ENCODE peak calls at places on chromosomes 2 and 18, in ten cellular contexts. One of them, this sample, is unnamed.

GRCh38 chr2:54558976-54559410 is 102.9 kb downstream of the SPTBN1 start:
- DNase-seq in AG04449: no peak
- DNase-seq in fibroblast of villous mesenchyme: no peak
- DNase-seq in fibroblast of the aortic adventitia: no peak
- DNase-seq in breast epithelium: no peak
- DNase-seq in right atrium auricular region: no peak
- DNase-seq in GM12878: no peak
- DNase-seq in fibroblast of mammary gland: no peak
- DNase-seq in stomach: no peak
- DNase-seq in hepatocyte: no peak
- DNase-seq in this sample: peak; percentile 48

GRCh38 chr2:216873573-216873972 is 13.7 kb upstream of the TNP1 start:
- DNase-seq in fibroblast of mammary gland: no peak
- DNase-seq in stomach: no peak
- DNase-seq in right atrium auricular region: no peak
- DNase-seq in hepatocyte: no peak
- DNase-seq in GM12878: no peak
- DNase-seq in fibroblast of the aortic adventitia: no peak
- DNase-seq in breast epithelium: no peak
- DNase-seq in fibroblast of villous mesenchyme: no peak
- DNase-seq in AG04449: no peak
- DNase-seq in this sample: no peak

GRCh38 chr18:48079885-48080284 is 149.4 kb upstream of the SMAD2 start:
- DNase-seq in hepatocyte: no peak
- DNase-seq in fibroblast of the aortic adventitia: no peak
- DNase-seq in AG04449: no peak
- DNase-seq in GM12878: no peak
- DNase-seq in fibroblast of mammary gland: no peak
- DNase-seq in stomach: no peak
- DNase-seq in breast epithelium: no peak
- DNase-seq in fibroblast of villous mesenchyme: no peak
- DNase-seq in right atrium auricular region: no peak
- DNase-seq in this sample: no peak

GRCh38 chr2:71578665-71579371 is 125.5 kb downstream of the DYSF start:
- DNase-seq in hepatocyte: no peak
- DNase-seq in fibroblast of mammary gland: peak; percentile 40
- DNase-seq in AG04449: no peak
- DNase-seq in fibroblast of the aortic adventitia: peak; percentile 44
- DNase-seq in right atrium auricular region: peak; percentile 91
- DNase-seq in stomach: no peak
- DNase-seq in breast epithelium: peak; percentile 77
- DNase-seq in fibroblast of villous mesenchyme: peak; percentile 30
- DNase-seq in GM12878: no peak
- DNase-seq in this sample: no peak

GRCh38 chr2:144453039-144453336 is 66.9 kb downstream of the ZEB2 start:
- DNase-seq in fibroblast of mammary gland: no peak
- DNase-seq in GM12878: no peak
- DNase-seq in fibroblast of the aortic adventitia: peak; percentile 69
- DNase-seq in hepatocyte: no peak
- DNase-seq in fibroblast of villous mesenchyme: peak; percentile 80
- DNase-seq in stomach: no peak
- DNase-seq in AG04449: no peak
- DNase-seq in right atrium auricular region: no peak
- DNase-seq in breast epithelium: no peak
- DNase-seq in this sample: no peak

GRCh38 chr18:66235206-66235605 is 368.7 kb downstream of the CDH19 start:
- DNase-seq in fibroblast of the aortic adventitia: no peak
- DNase-seq in GM12878: no peak
- DNase-seq in right atrium auricular region: no peak
- DNase-seq in breast epithelium: no peak
- DNase-seq in AG04449: no peak
- DNase-seq in stomach: no peak
- DNase-seq in fibroblast of mammary gland: no peak
- DNase-seq in fibroblast of villous mesenchyme: no peak
- DNase-seq in hepatocyte: no peak
- DNase-seq in this sample: no peak

GRCh38 chr2:233807966-233808892 is 30.1 kb downstream of the MROH2A start:
- DNase-seq in breast epithelium: no peak
- DNase-seq in GM12878: no peak
- DNase-seq in fibroblast of villous mesenchyme: no peak
- DNase-seq in hepatocyte: no peak
- DNase-seq in AG04449: no peak
- DNase-seq in fibroblast of the aortic adventitia: no peak
- DNase-seq in fibroblast of mammary gland: no peak
- DNase-seq in right atrium auricular region: peak; percentile 40
- DNase-seq in stomach: peak; percentile 15
- DNase-seq in this sample: no peak

GRCh38 chr2:113894156-113894743 is 4.4 kb downstream of the ACTR3 start:
- DNase-seq in GM12878: no peak
- DNase-seq in right atrium auricular region: no peak
- DNase-seq in stomach: no peak
- DNase-seq in hepatocyte: peak; percentile 41
- DNase-seq in fibroblast of mammary gland: peak; percentile 96
- DNase-seq in fibroblast of villous mesenchyme: peak; percentile 74
- DNase-seq in AG04449: peak; percentile 47
- DNase-seq in breast epithelium: no peak
- DNase-seq in fibroblast of the aortic adventitia: peak; percentile 94
- DNase-seq in this sample: no peak

GRCh38 chr2:118668431-118669424 is 178.7 kb downstream of the EN1 start:
- DNase-seq in fibroblast of the aortic adventitia: peak; percentile 99
- DNase-seq in right atrium auricular region: no peak
- DNase-seq in AG04449: peak; percentile 97
- DNase-seq in breast epithelium: no peak
- DNase-seq in GM12878: no peak
- DNase-seq in stomach: no peak
- DNase-seq in fibroblast of mammary gland: peak; percentile 99
- DNase-seq in hepatocyte: peak; percentile 21
- DNase-seq in fibroblast of villous mesenchyme: peak; percentile 73
- DNase-seq in this sample: no peak

GRCh38 chr18:35581555-35582309 is at the start of gene GALNT1:
- DNase-seq in AG04449: no peak
- DNase-seq in fibroblast of villous mesenchyme: peak; percentile 12
- DNase-seq in GM12878: no peak
- DNase-seq in stomach: no peak
- DNase-seq in fibroblast of mammary gland: no peak
- DNase-seq in right atrium auricular region: no peak
- DNase-seq in fibroblast of the aortic adventitia: no peak
- DNase-seq in hepatocyte: peak; percentile 49
- DNase-seq in breast epithelium: no peak
- DNase-seq in this sample: peak; percentile 38

GRCh38 chr2:232988444-232988843 is 24.6 kb downstream of the NGEF start:
- DNase-seq in AG04449: peak; percentile 78
- DNase-seq in GM12878: no peak
- DNase-seq in hepatocyte: peak; percentile 74
- DNase-seq in right atrium auricular region: no peak
- DNase-seq in stomach: peak; percentile 68
- DNase-seq in fibroblast of villous mesenchyme: peak; percentile 74
- DNase-seq in fibroblast of the aortic adventitia: peak; percentile 99
- DNase-seq in fibroblast of mammary gland: peak; percentile 98
- DNase-seq in breast epithelium: peak; percentile 60
- DNase-seq in this sample: no peak

GRCh38 chr2:220499281-220499680 is 871.9 kb downstream of the SLC4A3 start:
- DNase-seq in right atrium auricular region: peak; percentile 62
- DNase-seq in breast epithelium: no peak
- DNase-seq in stomach: no peak
- DNase-seq in AG04449: no peak
- DNase-seq in fibroblast of mammary gland: peak; percentile 77
- DNase-seq in hepatocyte: peak; percentile 68
- DNase-seq in fibroblast of the aortic adventitia: peak; percentile 73
- DNase-seq in fibroblast of villous mesenchyme: peak; percentile 49
- DNase-seq in GM12878: no peak
- DNase-seq in this sample: no peak

GRCh38 chr2:155633887-155634570 is 698.5 kb downstream of the NR4A2 start:
- DNase-seq in fibroblast of villous mesenchyme: no peak
- DNase-seq in AG04449: no peak
- DNase-seq in right atrium auricular region: no peak
- DNase-seq in hepatocyte: no peak
- DNase-seq in breast epithelium: no peak
- DNase-seq in GM12878: peak; percentile 40
- DNase-seq in fibroblast of the aortic adventitia: no peak
- DNase-seq in fibroblast of mammary gland: no peak
- DNase-seq in stomach: no peak
- DNase-seq in this sample: peak; percentile 61

GRCh38 chr2:40658917-40659316 is 207.0 kb upstream of the SLC8A1 start:
- DNase-seq in right atrium auricular region: no peak
- DNase-seq in fibroblast of the aortic adventitia: peak; percentile 30
- DNase-seq in stomach: no peak
- DNase-seq in hepatocyte: peak; percentile 48
- DNase-seq in AG04449: no peak
- DNase-seq in GM12878: no peak
- DNase-seq in breast epithelium: no peak
- DNase-seq in fibroblast of villous mesenchyme: peak; percentile 8
- DNase-seq in fibroblast of mammary gland: peak; percentile 38
- DNase-seq in this sample: no peak

GRCh38 chr2:234291765-234292204 is 205.1 kb downstream of the ARL4C start:
- DNase-seq in breast epithelium: no peak
- DNase-seq in AG04449: peak; percentile 60
- DNase-seq in GM12878: no peak
- DNase-seq in stomach: no peak
- DNase-seq in right atrium auricular region: peak; percentile 64
- DNase-seq in hepatocyte: peak; percentile 52
- DNase-seq in fibroblast of villous mesenchyme: peak; percentile 66
- DNase-seq in fibroblast of mammary gland: peak; percentile 78
- DNase-seq in fibroblast of the aortic adventitia: peak; percentile 85
- DNase-seq in this sample: peak; percentile 71

GRCh38 chr2:67054725-67055124 is 342.4 kb upstream of the ETAA1 start:
- DNase-seq in GM12878: no peak
- DNase-seq in AG04449: no peak
- DNase-seq in right atrium auricular region: no peak
- DNase-seq in fibroblast of the aortic adventitia: no peak
- DNase-seq in hepatocyte: no peak
- DNase-seq in stomach: no peak
- DNase-seq in breast epithelium: no peak
- DNase-seq in fibroblast of villous mesenchyme: no peak
- DNase-seq in fibroblast of mammary gland: no peak
- DNase-seq in this sample: no peak

GRCh38 chr2:24943427-24943826 is 23.4 kb upstream of the ADCY3 start:
- DNase-seq in stomach: no peak
- DNase-seq in hepatocyte: no peak
- DNase-seq in fibroblast of mammary gland: no peak
- DNase-seq in fibroblast of the aortic adventitia: no peak
- DNase-seq in fibroblast of villous mesenchyme: no peak
- DNase-seq in GM12878: no peak
- DNase-seq in AG04449: no peak
- DNase-seq in right atrium auricular region: no peak
- DNase-seq in breast epithelium: no peak
- DNase-seq in this sample: no peak

GRCh38 chr18:70384181-70384790 is 95.4 kb downstream of the SOCS6 start:
- DNase-seq in right atrium auricular region: no peak
- DNase-seq in stomach: no peak
- DNase-seq in fibroblast of the aortic adventitia: peak; percentile 63
- DNase-seq in breast epithelium: peak; percentile 60
- DNase-seq in hepatocyte: peak; percentile 46
- DNase-seq in AG04449: peak; percentile 40
- DNase-seq in fibroblast of villous mesenchyme: peak; percentile 44
- DNase-seq in fibroblast of mammary gland: peak; percentile 93
- DNase-seq in GM12878: no peak
- DNase-seq in this sample: no peak

GRCh38 chr18:37426536-37427080 is 139.0 kb downstream of the CELF4 start:
- DNase-seq in breast epithelium: no peak
- DNase-seq in fibroblast of mammary gland: no peak
- DNase-seq in stomach: no peak
- DNase-seq in right atrium auricular region: no peak
- DNase-seq in AG04449: no peak
- DNase-seq in GM12878: no peak
- DNase-seq in fibroblast of the aortic adventitia: no peak
- DNase-seq in fibroblast of villous mesenchyme: peak; percentile 5
- DNase-seq in hepatocyte: no peak
- DNase-seq in this sample: no peak

DNA sequence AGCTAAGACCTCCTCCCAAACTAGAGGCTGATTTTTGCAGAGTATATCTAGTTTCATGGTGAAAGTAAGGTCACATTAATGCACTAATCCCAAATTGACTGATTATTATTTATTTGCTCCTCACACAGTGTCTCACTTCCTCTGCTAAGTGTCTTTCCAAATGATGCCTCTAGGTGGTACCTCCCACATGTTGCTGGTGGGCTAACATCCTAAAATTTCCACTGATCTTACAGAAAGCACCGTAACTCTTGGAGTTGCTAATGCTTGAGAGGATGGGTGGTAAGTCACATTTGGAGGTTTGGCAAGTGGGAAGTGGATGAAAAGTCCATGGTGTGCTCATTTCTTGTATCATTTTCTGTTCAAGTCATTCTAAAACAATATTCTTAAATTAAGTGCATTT is 428.7 kb upstream of the GYPC start:
- DNase-seq in GM12878: no peak
- DNase-seq in fibroblast of mammary gland: no peak
- DNase-seq in fibroblast of the aortic adventitia: no peak
- DNase-seq in right atrium auricular region: no peak
- DNase-seq in hepatocyte: no peak
- DNase-seq in stomach: no peak
- DNase-seq in AG04449: no peak
- DNase-seq in fibroblast of villous mesenchyme: no peak
- DNase-seq in breast epithelium: no peak
- DNase-seq in this sample: no peak
- TF ChIP-seq CTCF in GM12878: peak; percentile 16
- TF ChIP-seq CTCF in fibroblast of mammary gland: no peak
- TF ChIP-seq CTCF in fibroblast of the aortic adventitia: no peak
- TF ChIP-seq CTCF in right atrium auricular region: peak; percentile 20
- TF ChIP-seq CTCF in hepatocyte: no peak
- TF ChIP-seq CTCF in stomach: no peak
- TF ChIP-seq CTCF in AG04449: no peak
- TF ChIP-seq CTCF in fibroblast of villous mesenchyme: no peak
- TF ChIP-seq CTCF in breast epithelium: no peak
- TF ChIP-seq CTCF in this sample: peak; percentile 17

GRCh38 chr18:29912351-29912750 is 1130.2 kb downstream of the DSC3 start:
- DNase-seq in fibroblast of mammary gland: no peak
- DNase-seq in AG04449: no peak
- DNase-seq in right atrium auricular region: no peak
- DNase-seq in fibroblast of the aortic adventitia: no peak
- DNase-seq in hepatocyte: no peak
- DNase-seq in stomach: no peak
- DNase-seq in breast epithelium: no peak
- DNase-seq in GM12878: no peak
- DNase-seq in fibroblast of villous mesenchyme: no peak
- DNase-seq in this sample: no peak
- H3K4me3 ChIP-seq in fibroblast of mammary gland: no peak overlapping the region
- H3K4me3 ChIP-seq in AG04449: no peak overlapping the region
- H3K4me3 ChIP-seq in right atrium auricular region: no peak overlapping the region
- H3K4me3 ChIP-seq in fibroblast of the aortic adventitia: no peak overlapping the region
- H3K4me3 ChIP-seq in hepatocyte: no peak overlapping the region
- H3K4me3 ChIP-seq in stomach: no peak overlapping the region
- H3K4me3 ChIP-seq in breast epithelium: no peak overlapping the region
- H3K4me3 ChIP-seq in GM12878: no peak overlapping the region
- H3K4me3 ChIP-seq in fibroblast of villous mesenchyme: no peak overlapping the region
- H3K4me3 ChIP-seq in this sample: no peak overlapping the region

GRCh38 chr2:182784777-182785176 is 68.7 kb downstream of the DNAJC10 start:
- DNase-seq in AG04449: no peak
- DNase-seq in fibroblast of the aortic adventitia: peak; percentile 66
- DNase-seq in right atrium auricular region: no peak
- DNase-seq in fibroblast of villous mesenchyme: peak; percentile 61
- DNase-seq in breast epithelium: no peak
- DNase-seq in fibroblast of mammary gland: peak; percentile 57
- DNase-seq in GM12878: no peak
- DNase-seq in hepatocyte: peak; percentile 50
- DNase-seq in stomach: no peak
- DNase-seq in this sample: peak; percentile 27
- TF ChIP-seq CTCF in AG04449: peak; percentile 34
- TF ChIP-seq CTCF in fibroblast of the aortic adventitia: peak; percentile 61
- TF ChIP-seq CTCF in right atrium auricular region: peak; percentile 68
- TF ChIP-seq CTCF in fibroblast of villous mesenchyme: peak; percentile 63
- TF ChIP-seq CTCF in breast epithelium: peak; percentile 22
- TF ChIP-seq CTCF in fibroblast of mammary gland: peak; percentile 53
- TF ChIP-seq CTCF in GM12878: peak; percentile 39
- TF ChIP-seq CTCF in hepatocyte: peak; percentile 78
- TF ChIP-seq CTCF in stomach: peak; percentile 21
- TF ChIP-seq CTCF in this sample: peak; percentile 26

GRCh38 chr18:6949800-6950586 is 167.6 kb downstream of the LAMA1 start:
- DNase-seq in AG04449: no peak
- DNase-seq in GM12878: no peak
- DNase-seq in fibroblast of the aortic adventitia: no peak
- DNase-seq in stomach: peak; percentile 63
- DNase-seq in breast epithelium: no peak
- DNase-seq in hepatocyte: no peak
- DNase-seq in fibroblast of villous mesenchyme: no peak
- DNase-seq in right atrium auricular region: no peak
- DNase-seq in fibroblast of mammary gland: no peak
- DNase-seq in this sample: no peak
- H3K4me3 ChIP-seq in AG04449: no peak overlapping the region
- H3K4me3 ChIP-seq in GM12878: no peak overlapping the region
- H3K4me3 ChIP-seq in fibroblast of the aortic adventitia: no peak overlapping the region
- H3K4me3 ChIP-seq in stomach: no peak overlapping the region
- H3K4me3 ChIP-seq in breast epithelium: no peak overlapping the region
- H3K4me3 ChIP-seq in hepatocyte: no peak overlapping the region
- H3K4me3 ChIP-seq in fibroblast of villous mesenchyme: no peak overlapping the region
- H3K4me3 ChIP-seq in right atrium auricular region: no peak overlapping the region
- H3K4me3 ChIP-seq in fibroblast of mammary gland: no peak overlapping the region
- H3K4me3 ChIP-seq in this sample: no peak overlapping the region